ENCODE peak calls at places on chromosomes 11 and 22, in ten cellular contexts. One of them, this sample, is unnamed.

GRCh38 chr11:61343792-61344745 is 11.0 kb downstream of the TKFC start:
- DNase-seq in heart right ventricle: no peak
- DNase-seq in foreskin keratinocyte: no peak
- DNase-seq in kidney: no peak
- DNase-seq in substantia nigra: no peak
- DNase-seq in pancreas: no peak
- DNase-seq in sigmoid colon: no peak
- DNase-seq in neural progenitor cell: no peak
- DNase-seq in tibial nerve: no peak
- DNase-seq in OCI-LY7: no peak
- DNase-seq in this sample: no peak

GRCh38 chr11:87661270-87661669 is 514.0 kb downstream of the RAB38 start:
- DNase-seq in heart right ventricle: no peak
- DNase-seq in foreskin keratinocyte: no peak
- DNase-seq in kidney: no peak
- DNase-seq in substantia nigra: no peak
- DNase-seq in pancreas: no peak
- DNase-seq in sigmoid colon: no peak
- DNase-seq in neural progenitor cell: no peak
- DNase-seq in tibial nerve: no peak
- DNase-seq in OCI-LY7: no peak
- DNase-seq in this sample: no peak

GRCh38 chr11:75272821-75273301 is 32.3 kb downstream of the TPBGL start:
- DNase-seq in heart right ventricle: no peak
- DNase-seq in foreskin keratinocyte: no peak
- DNase-seq in kidney: peak
- DNase-seq in substantia nigra: no peak
- DNase-seq in pancreas: no peak
- DNase-seq in sigmoid colon: peak
- DNase-seq in neural progenitor cell: no peak
- DNase-seq in tibial nerve: no peak
- DNase-seq in OCI-LY7: no peak
- DNase-seq in this sample: no peak

GRCh38 chr11:105042178-105042577 is 3.0 kb downstream of the CARD16 start:
- DNase-seq in heart right ventricle: no peak
- DNase-seq in foreskin keratinocyte: no peak
- DNase-seq in kidney: no peak
- DNase-seq in substantia nigra: no peak
- DNase-seq in pancreas: no peak
- DNase-seq in sigmoid colon: no peak
- DNase-seq in neural progenitor cell: no peak
- DNase-seq in tibial nerve: no peak
- DNase-seq in OCI-LY7: no peak
- DNase-seq in this sample: no peak

GRCh38 chr11:15500643-15501042 is 385.9 kb downstream of the INSC start:
- DNase-seq in heart right ventricle: no peak
- DNase-seq in foreskin keratinocyte: no peak
- DNase-seq in kidney: no peak
- DNase-seq in substantia nigra: no peak
- DNase-seq in pancreas: no peak
- DNase-seq in sigmoid colon: no peak
- DNase-seq in neural progenitor cell: no peak
- DNase-seq in tibial nerve: no peak
- DNase-seq in OCI-LY7: no peak
- DNase-seq in this sample: no peak

GRCh38 chr11:115215694-115216615 is 288.3 kb downstream of the CADM1 start:
- DNase-seq in heart right ventricle: no peak
- DNase-seq in foreskin keratinocyte: no peak
- DNase-seq in kidney: no peak
- DNase-seq in substantia nigra: no peak
- DNase-seq in pancreas: no peak
- DNase-seq in sigmoid colon: no peak
- DNase-seq in neural progenitor cell: peak
- DNase-seq in tibial nerve: no peak
- DNase-seq in OCI-LY7: peak
- DNase-seq in this sample: no peak

GRCh38 chr11:65786008-65786785 is 666 bp upstream of the OVOL1 start:
- DNase-seq in heart right ventricle: no peak
- DNase-seq in foreskin keratinocyte: no peak
- DNase-seq in kidney: peak
- DNase-seq in substantia nigra: no peak
- DNase-seq in pancreas: no peak
- DNase-seq in sigmoid colon: no peak
- DNase-seq in neural progenitor cell: peak
- DNase-seq in tibial nerve: no peak
- DNase-seq in OCI-LY7: no peak
- DNase-seq in this sample: no peak

GRCh38 chr11:12677131-12677530 is 2.9 kb downstream of the TEAD1 start:
- DNase-seq in heart right ventricle: no peak
- DNase-seq in foreskin keratinocyte: no peak
- DNase-seq in kidney: no peak
- DNase-seq in substantia nigra: no peak
- DNase-seq in pancreas: no peak
- DNase-seq in sigmoid colon: no peak
- DNase-seq in neural progenitor cell: peak
- DNase-seq in tibial nerve: no peak
- DNase-seq in OCI-LY7: no peak
- DNase-seq in this sample: no peak

GRCh38 chr22:37241351-37242142 is 2.5 kb downstream of the RAC2 start:
- DNase-seq in heart right ventricle: no peak
- DNase-seq in foreskin keratinocyte: no peak
- DNase-seq in kidney: peak
- DNase-seq in substantia nigra: no peak
- DNase-seq in pancreas: no peak
- DNase-seq in sigmoid colon: no peak
- DNase-seq in neural progenitor cell: no peak
- DNase-seq in tibial nerve: no peak
- DNase-seq in OCI-LY7: no peak
- DNase-seq in this sample: no peak
- H3K27ac ChIP-seq in heart right ventricle: no peak
- H3K27ac ChIP-seq in foreskin keratinocyte: no peak
- H3K27ac ChIP-seq in kidney: no peak
- H3K27ac ChIP-seq in substantia nigra: no peak
- H3K27ac ChIP-seq in pancreas: no peak
- H3K27ac ChIP-seq in sigmoid colon: no peak
- H3K27ac ChIP-seq in neural progenitor cell: no peak
- H3K27ac ChIP-seq in tibial nerve: no peak
- H3K27ac ChIP-seq in OCI-LY7: peak
- H3K27ac ChIP-seq in this sample: no peak

DNA sequence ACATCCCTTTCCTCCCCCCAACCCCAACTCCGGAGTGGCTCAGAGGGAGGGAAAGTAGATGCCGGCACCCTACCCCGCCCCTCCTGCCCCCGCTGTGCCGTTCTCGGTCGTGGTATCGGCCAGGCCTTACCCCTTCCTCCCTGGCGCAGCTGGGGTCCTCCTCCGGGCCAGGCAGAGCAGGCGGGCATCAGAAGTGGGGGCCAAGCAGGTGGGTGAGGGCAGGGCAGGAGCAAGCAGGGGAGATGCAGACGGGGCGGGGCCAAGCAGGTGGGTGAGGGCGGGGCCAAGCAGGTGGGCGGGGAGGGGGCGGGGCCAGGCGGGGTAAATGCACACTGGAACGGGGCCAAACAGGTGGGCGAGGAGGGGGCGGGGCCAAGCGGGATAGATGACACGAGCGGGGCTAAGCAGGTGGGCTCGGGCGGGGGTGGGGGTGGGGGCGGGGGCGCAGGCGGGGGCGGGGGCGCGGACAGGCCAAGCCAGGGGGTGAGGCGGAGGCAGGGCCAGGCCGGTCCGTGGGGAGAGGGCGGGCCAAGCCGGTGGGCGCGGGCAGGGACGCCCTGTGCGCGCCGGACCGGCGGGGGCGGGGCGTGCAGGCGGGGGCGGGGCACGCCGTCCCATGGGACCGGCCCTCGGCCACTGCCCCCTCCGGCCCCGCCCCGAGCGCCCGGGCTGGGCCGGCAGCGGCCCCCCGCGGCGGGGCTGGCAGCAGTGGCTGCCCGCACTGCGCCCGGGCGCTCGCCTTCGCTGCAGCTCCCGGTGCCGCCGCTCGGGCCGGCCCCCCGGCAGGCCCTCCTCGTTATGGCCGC is at the start of the genes KCNQ1 and TRPM5:
- DNase-seq in heart right ventricle: no peak
- DNase-seq in foreskin keratinocyte: no peak
- DNase-seq in kidney: peak
- DNase-seq in substantia nigra: no peak
- DNase-seq in pancreas: peak
- DNase-seq in sigmoid colon: no peak
- DNase-seq in neural progenitor cell: peak
- DNase-seq in tibial nerve: no peak
- DNase-seq in OCI-LY7: peak
- DNase-seq in this sample: peak
- H3K27ac ChIP-seq in heart right ventricle: peak
- H3K27ac ChIP-seq in foreskin keratinocyte: no peak
- H3K27ac ChIP-seq in kidney: peak
- H3K27ac ChIP-seq in substantia nigra: no peak
- H3K27ac ChIP-seq in pancreas: peak
- H3K27ac ChIP-seq in sigmoid colon: no peak
- H3K27ac ChIP-seq in neural progenitor cell: no peak
- H3K27ac ChIP-seq in tibial nerve: no peak
- H3K27ac ChIP-seq in OCI-LY7: no peak
- H3K27ac ChIP-seq in this sample: no peak

GRCh38 chr11:11588890-11589289 is 32.9 kb downstream of the GALNT18 start:
- DNase-seq in heart right ventricle: no peak
- DNase-seq in foreskin keratinocyte: no peak
- DNase-seq in kidney: no peak
- DNase-seq in substantia nigra: no peak
- DNase-seq in pancreas: no peak
- DNase-seq in sigmoid colon: no peak
- DNase-seq in neural progenitor cell: no peak
- DNase-seq in tibial nerve: no peak
- DNase-seq in OCI-LY7: no peak
- DNase-seq in this sample: no peak
- H3K27ac ChIP-seq in heart right ventricle: no peak
- H3K27ac ChIP-seq in foreskin keratinocyte: no peak
- H3K27ac ChIP-seq in kidney: no peak
- H3K27ac ChIP-seq in substantia nigra: no peak
- H3K27ac ChIP-seq in pancreas: no peak
- H3K27ac ChIP-seq in sigmoid colon: no peak
- H3K27ac ChIP-seq in neural progenitor cell: no peak
- H3K27ac ChIP-seq in tibial nerve: peak
- H3K27ac ChIP-seq in OCI-LY7: no peak
- H3K27ac ChIP-seq in this sample: peak

DNA sequence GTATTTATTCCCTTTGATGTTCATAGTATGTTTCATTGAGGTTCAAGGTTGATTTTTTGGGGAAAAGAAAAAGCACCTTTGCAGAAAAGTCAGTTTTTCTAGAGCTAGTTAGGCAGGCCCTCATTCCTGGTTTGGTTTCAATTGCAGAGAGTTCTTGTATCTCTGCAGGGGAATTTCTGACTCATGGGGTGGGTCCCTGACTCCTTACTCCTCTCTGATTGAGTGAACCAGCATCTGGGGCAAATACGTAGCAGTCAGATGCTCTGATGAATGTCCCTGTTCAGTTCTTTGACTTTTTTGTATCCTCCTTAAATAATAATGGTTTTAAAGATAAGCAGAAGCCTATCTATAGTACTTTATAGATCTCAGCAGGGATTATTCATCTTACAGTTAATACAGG is 7.7 kb upstream of the NCR3LG1 start:
- DNase-seq in heart right ventricle: no peak
- DNase-seq in foreskin keratinocyte: peak
- DNase-seq in kidney: no peak
- DNase-seq in substantia nigra: no peak
- DNase-seq in pancreas: no peak
- DNase-seq in sigmoid colon: no peak
- DNase-seq in neural progenitor cell: no peak
- DNase-seq in tibial nerve: no peak
- DNase-seq in OCI-LY7: no peak
- DNase-seq in this sample: no peak
- H3K27ac ChIP-seq in heart right ventricle: no peak
- H3K27ac ChIP-seq in foreskin keratinocyte: peak
- H3K27ac ChIP-seq in kidney: no peak
- H3K27ac ChIP-seq in substantia nigra: no peak
- H3K27ac ChIP-seq in pancreas: no peak
- H3K27ac ChIP-seq in sigmoid colon: no peak
- H3K27ac ChIP-seq in neural progenitor cell: no peak
- H3K27ac ChIP-seq in tibial nerve: no peak
- H3K27ac ChIP-seq in OCI-LY7: no peak
- H3K27ac ChIP-seq in this sample: no peak

GRCh38 chr22:24289781-24290181 is 19.1 kb downstream of the SPECC1L start:
- DNase-seq in heart right ventricle: no peak
- DNase-seq in foreskin keratinocyte: no peak
- DNase-seq in kidney: no peak
- DNase-seq in substantia nigra: no peak
- DNase-seq in pancreas: no peak
- DNase-seq in sigmoid colon: peak
- DNase-seq in neural progenitor cell: peak
- DNase-seq in tibial nerve: no peak
- DNase-seq in OCI-LY7: no peak
- DNase-seq in this sample: peak
- H3K27ac ChIP-seq in heart right ventricle: peak
- H3K27ac ChIP-seq in foreskin keratinocyte: no peak
- H3K27ac ChIP-seq in kidney: peak
- H3K27ac ChIP-seq in substantia nigra: no peak
- H3K27ac ChIP-seq in pancreas: peak
- H3K27ac ChIP-seq in sigmoid colon: peak
- H3K27ac ChIP-seq in neural progenitor cell: peak
- H3K27ac ChIP-seq in tibial nerve: peak
- H3K27ac ChIP-seq in OCI-LY7: no peak
- H3K27ac ChIP-seq in this sample: peak

This sample was measured in right cardiac atrium.